ENCODE peak calls at places on chromosomes 5 and 9, in six cellular contexts. P is H9; J is tibial artery; V is CD8-positive, alpha-beta T cell; W is esophagus squamous epithelium; I is upper lobe of right lung. Y is an unnamed sample.

GRCh38 chr5:133196441-133197085 is 144.8 kb downstream of the HSPA4 start:
- DNase-seq in P (no peak), J (no peak), V (no peak), W (no peak), I (no peak), Y (no peak)

GRCh38 chr9:106958955-106959657 is 96.1 kb downstream of the ZNF462 start:
- DNase-seq in P (no peak), J (no peak), V (no peak), W (no peak), I (no peak), Y (no peak)

GRCh38 chr5:179697993-179698934 is 503 bp upstream of the CANX start:
- DNase-seq in P (peak; percentile 100), J (peak; percentile 99), V (peak; percentile 98), W (peak; percentile 98), I (peak; percentile 100), Y (peak; percentile 99)

GRCh38 chr5:10607023-10607665 is 43.3 kb downstream of the ANKRD33B start:
- DNase-seq in P (peak; percentile 72), J (no peak), V (no peak), W (no peak), I (no peak), Y (peak; percentile 71)

GRCh38 chr9:137307255-137308101 is 5.4 kb upstream of the NRARP start:
- DNase-seq in P (peak; percentile 90), J (no peak), V (no peak), W (no peak), I (peak; percentile 74), Y (no peak)

GRCh38 chr5:127008300-127008975 is 21.9 kb downstream of the MARCHF3 start:
- DNase-seq in P (no peak), J (no peak), V (no peak), W (no peak), I (no peak), Y (no peak)

GRCh38 chr5:146828385-146828784 is 50.2 kb downstream of the PPP2R2B start:
- DNase-seq in P (no peak), J (no peak), V (no peak), W (no peak), I (no peak), Y (no peak)

GRCh38 chr9:90458485-90458884 is 184.1 kb downstream of the DIRAS2 start:
- DNase-seq in P (peak; percentile 64), J (no peak), V (no peak), W (no peak), I (no peak), Y (no peak)

GRCh38 chr5:132026516-132027008 is 15.1 kb upstream of the ACSL6 start:
- DNase-seq in P (no peak), J (no peak), V (no peak), W (no peak), I (peak; percentile 40), Y (no peak)

GRCh38 chr5:126219616-126220015 is 203.6 kb upstream of the GRAMD2B start:
- DNase-seq in P (no peak), J (no peak), V (no peak), W (no peak), I (no peak), Y (no peak)

GRCh38 chr5:68843600-68844342 is 250.0 kb upstream of the SLC30A5 start:
- DNase-seq in P (no peak), J (no peak), V (no peak), W (no peak), I (no peak), Y (no peak)

GRCh38 chr9:128339761-128340690 is at the start of gene SLC27A4:
- DNase-seq in P (peak; percentile 95), J (peak; percentile 54), V (peak; percentile 52), W (no peak), I (peak; percentile 93), Y (peak; percentile 80)

GRCh38 chr9:128342971-128343680 is 2.8 kb downstream of the SLC27A4 start:
- DNase-seq in P (no peak), J (no peak), V (no peak), W (no peak), I (no peak), Y (no peak)

GRCh38 chr9:128337972-128338371 is 2.4 kb upstream of the SLC27A4 start:
- DNase-seq in P (no peak), J (no peak), V (no peak), W (no peak), I (no peak), Y (no peak)

GRCh38 chr9:128341435-128341849 is 1.1 kb downstream of the SLC27A4 start:
- DNase-seq in P (peak; percentile 83), J (peak; percentile 51), V (peak; percentile 33), W (no peak), I (no peak), Y (peak; percentile 35)

GRCh38 chr9:128340691-128341434 is 536 bp downstream of the SLC27A4 start:
- DNase-seq in P (peak; percentile 41), J (no peak), V (no peak), W (no peak), I (no peak), Y (no peak)
- H3K27ac ChIP-seq in P (no peak overlapping the region), J (peak overlapping the region; percentile 76), V (peak overlapping the region; percentile 40), W (peak overlapping the region; percentile 94), I (peak overlapping the region; percentile 70), Y (no peak overlapping the region)

DNA sequence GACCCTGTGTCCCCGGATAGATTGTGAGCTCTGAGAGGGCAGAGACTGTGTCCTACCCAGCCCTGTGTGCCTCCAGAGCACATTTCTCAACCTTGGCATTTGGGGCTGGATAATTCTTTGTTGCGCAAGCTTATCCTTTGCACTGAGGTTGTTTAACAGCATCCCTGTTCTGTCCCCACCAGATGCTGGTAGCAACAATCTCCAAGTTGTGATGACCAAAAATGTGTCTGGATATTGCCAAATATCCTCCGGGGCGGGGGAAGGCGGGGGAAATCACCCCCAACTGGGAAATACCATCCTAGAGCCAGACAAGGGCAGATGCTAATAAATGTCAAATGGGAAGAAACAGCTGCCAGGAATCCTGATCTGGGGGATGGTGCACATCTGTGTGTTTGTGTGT is 24.0 kb upstream of the TNIP1 start:
- DNase-seq in P (no peak), J (peak; percentile 58), V (no peak), W (no peak), I (no peak), Y (no peak)
- H3K4me1 ChIP-seq in P (no peaks in the 10 kb centered on the region), J (peaks cover 19% of the 10 kb centered on the region), V (no peaks in the 10 kb centered on the region), W (peaks cover 26% of the 10 kb centered on the region), I (peaks cover 30% of the 10 kb centered on the region), Y (peaks cover 71% of the 10 kb centered on the region)

DNA sequence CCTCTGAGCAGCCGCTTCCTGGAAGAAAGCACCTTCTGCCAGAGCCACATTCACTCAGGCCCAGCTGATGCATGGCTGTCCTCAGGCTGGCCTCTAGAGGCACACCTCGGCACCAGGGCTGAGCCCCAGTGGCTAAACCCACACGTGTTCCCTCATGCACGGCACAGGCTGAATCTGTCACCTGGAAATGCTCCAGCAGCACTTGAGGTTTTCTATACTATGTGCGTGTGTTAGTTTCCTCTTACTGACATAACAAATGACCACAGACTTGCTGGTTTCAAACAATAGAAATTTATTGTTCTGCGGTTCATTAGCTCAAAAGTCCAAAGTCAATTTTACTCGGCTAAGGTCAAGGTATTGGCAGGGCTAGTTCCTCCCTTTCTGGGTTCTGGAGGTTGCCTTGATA is 141.4 kb downstream of the LRRC70 start:
- DNase-seq in P (peak; percentile 76), J (no peak), V (no peak), W (no peak), I (no peak), Y (no peak)
- TF ChIP-seq CTCF in P (peak; percentile 59), J (no peak), V (no peak), W (peak; percentile 48), I (peak; percentile 19), Y (peak; percentile 17)

GRCh38 chr5:159100928-159101646 is 1.4 kb upstream of the EBF1 start:
- DNase-seq in P (no peak), J (peak; percentile 38), V (no peak), W (no peak), I (no peak), Y (no peak)

GRCh38 chr5:159097461-159098284 is 2.0 kb downstream of the EBF1 start:
- DNase-seq in P (peak; percentile 39), J (peak; percentile 59), V (no peak), W (no peak), I (no peak), Y (peak; percentile 47)

GRCh38 chr5:159100022-159100927 is 559 bp upstream of the EBF1 start:
- DNase-seq in P (peak; percentile 94), J (peak; percentile 94), V (peak; percentile 52), W (peak; percentile 21), I (peak; percentile 89), Y (peak; percentile 93)

GRCh38 chr5:159098285-159099048 is 1.2 kb downstream of the EBF1 start:
- DNase-seq in P (no peak), J (no peak), V (no peak), W (no peak), I (no peak), Y (no peak)

DNA sequence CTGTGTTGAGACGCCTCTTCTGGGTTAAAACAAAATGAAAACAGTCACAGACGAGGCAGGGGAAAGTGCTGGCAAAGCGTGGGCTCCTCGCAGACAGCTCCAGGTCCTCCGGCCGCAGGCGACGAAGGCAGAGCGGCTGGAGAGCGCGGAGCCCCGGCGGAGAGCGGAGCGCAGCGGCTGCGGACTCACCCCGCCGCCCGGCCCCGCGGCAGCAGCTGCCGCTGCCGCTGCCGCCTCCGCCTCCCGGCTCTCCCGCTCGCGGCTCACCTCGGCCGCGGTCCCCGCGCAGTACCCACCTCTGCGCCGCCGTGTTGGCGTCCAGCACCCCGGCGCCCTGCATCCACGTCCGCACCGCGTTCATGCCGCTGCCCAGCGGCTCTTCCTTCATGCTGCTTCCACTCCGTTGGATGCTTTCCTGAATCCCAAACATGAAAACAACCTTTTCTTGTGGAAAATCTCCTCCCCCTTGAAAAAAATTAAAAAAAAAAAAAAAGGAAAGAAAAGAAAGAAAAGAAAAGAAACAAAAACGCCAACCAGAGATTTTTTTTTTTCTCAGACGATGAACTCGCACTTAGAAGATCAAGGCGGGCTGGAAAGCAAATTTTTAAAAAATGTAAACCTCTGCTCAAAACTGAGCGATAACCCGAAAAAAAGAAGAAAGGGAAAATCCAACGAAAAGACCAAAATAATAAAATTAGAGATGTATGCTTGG is 511 bp downstream of the EBF1 start:
- DNase-seq in P (peak; percentile 36), J (no peak), V (no peak), W (no peak), I (peak; percentile 66), Y (peak; percentile 48)
- H3K27ac ChIP-seq in P (no peak overlapping the region), J (peak overlapping the region; percentile 97), V (no peak overlapping the region), W (peak overlapping the region; percentile 84), I (peak overlapping the region; percentile 67), Y (peak overlapping the region; percentile 93)

GRCh38 chr5:143061161-143061945 is 291.2 kb downstream of the ARHGAP26 start:
- DNase-seq in P (no peak), J (no peak), V (no peak), W (no peak), I (no peak), Y (no peak)
- H3K4me1 ChIP-seq in P (peaks cover 3% of the 10 kb centered on the region), J (peaks cover 33% of the 10 kb centered on the region), V (no peaks in the 10 kb centered on the region), W (peaks cover 32% of the 10 kb centered on the region), I (peaks cover 59% of the 10 kb centered on the region), Y (peaks cover 77% of the 10 kb centered on the region)

GRCh38 chr5:54243483-54244080 is 66.8 kb downstream of the ARL15 start:
- DNase-seq in P (no peak), J (no peak), V (no peak), W (no peak), I (no peak), Y (peak; percentile 21)
- TF ChIP-seq CTCF in P (peak; percentile 90), J (peak; percentile 69), V (peak; percentile 76), W (peak; percentile 72), I (peak; percentile 71), Y (peak; percentile 56)

DNA sequence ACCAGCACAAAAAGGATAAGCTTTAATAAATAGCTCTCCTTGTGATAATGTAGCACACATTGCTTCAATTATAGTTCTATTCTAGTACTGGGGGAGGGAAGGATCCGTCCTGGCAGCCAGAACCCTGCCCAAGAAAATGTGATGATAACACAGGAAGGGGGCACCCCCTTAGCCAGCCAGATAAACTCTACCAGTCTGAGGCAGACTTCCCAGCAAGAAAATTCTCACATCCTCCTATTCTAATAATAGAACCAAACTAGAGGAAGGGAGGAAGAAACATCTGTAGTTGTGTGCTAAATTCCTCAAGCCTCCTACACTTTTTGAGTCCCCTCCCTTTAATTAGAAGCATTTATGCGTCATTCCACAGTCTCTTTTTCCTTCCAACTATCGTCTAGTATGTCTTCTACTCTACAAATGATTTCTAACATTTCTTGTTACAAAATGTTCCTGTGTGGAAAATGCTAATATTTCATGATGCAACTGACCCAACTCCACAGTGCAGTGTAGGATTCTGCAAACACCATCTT is 261.0 kb downstream of the SEMA5A start:
- DNase-seq in P (no peak), J (no peak), V (no peak), W (no peak), I (no peak), Y (no peak)
- H3K27ac ChIP-seq in P (no peak overlapping the region), J (peak overlapping the region; percentile 63), V (no peak overlapping the region), W (peak overlapping the region; percentile 55), I (no peak overlapping the region), Y (peak overlapping the region; percentile 72)

Y was measured in heart right ventricle.